ENCODE peak calls at places on chromosomes 1 and 21, in five cellular contexts. J is neural progenitor cell; S is COR-L47; L is GDM1; T is stimulated activated CD8-positive, alpha-beta memory T cell treated with anti-CD3 and anti-CD28 coated beads, Interleukin-15, amount 100 ng/mL, for 4 hours. N is an unnamed sample.

GRCh38 chr1:39590546-39590945 is 14.0 kb upstream of the PABPC4 start:
- DNase-seq in L (no peak), S (no peak), J (no peak), T (no peak), N (no peak)

GRCh38 chr1:82284213-82284612 is 483.5 kb downstream of the ADGRL2 start:
- DNase-seq in L (no peak), S (no peak), T (no peak), J (no peak), N (no peak)

GRCh38 chr1:157194739-157195520 is 56.7 kb upstream of the ETV3 start:
- DNase-seq in J (no peak), T (no peak), L (no peak), S (no peak), N (no peak)

GRCh38 chr1:5727871-5728643 is 264.2 kb downstream of the NPHP4 start:
- DNase-seq in T (no peak), S (no peak), L (no peak), J (no peak), N (no peak)

GRCh38 chr1:220113136-220113695 is 19.3 kb downstream of the IARS2 start:
- DNase-seq in J (peak; percentile 43), S (peak; percentile 7), L (no peak), T (no peak), N (peak; percentile 31)

GRCh38 chr1:239815074-239815473 is 276.6 kb upstream of the FMN2 start:
- DNase-seq in S (no peak), J (no peak), T (no peak), L (no peak), N (no peak)

GRCh38 chr1:15153184-15153841 is at the start of gene TMEM51:
- DNase-seq in T (no peak), S (peak; percentile 72), J (peak; percentile 93), L (peak; percentile 69), N (no peak)

GRCh38 chr1:86084998-86085397 is 71.6 kb downstream of the COL24A1 start:
- DNase-seq in J (no peak), T (no peak), L (no peak), S (no peak), N (no peak)

GRCh38 chr1:155504207-155504606 is 58.4 kb downstream of the ASH1L start:
- DNase-seq in J (no peak), T (no peak), S (no peak), L (no peak), N (no peak)

GRCh38 chr1:111466480-111466879 is 7.3 kb upstream of the C1orf162 start:
- DNase-seq in L (no peak), S (no peak), J (no peak), T (no peak), N (no peak)

GRCh38 chr1:55064861-55065263 is 25.5 kb downstream of the PCSK9 start:
- DNase-seq in L (no peak), T (no peak), J (no peak), S (peak; percentile 35), N (no peak)

GRCh38 chr1:26754086-26754874 is 33.5 kb upstream of the PIGV start:
- DNase-seq in T (no peak), L (no peak), S (no peak), J (no peak), N (no peak)

GRCh38 chr21:46027855-46028493 is 46.4 kb downstream of the COL6A1 start:
- DNase-seq in L (no peak), S (no peak), T (no peak), J (no peak), N (no peak)

N was measured in activated CD4-positive, alpha-beta memory T cell treated with anti-CD3 and anti-CD28 coated beads, Interleukin-2, amount 10 ng/mL, durations not matched to agents 7 days and 5 days.